ENCODE peak calls at places on chromosomes 6 and 20, in nine cellular contexts. R is iPS-NIHi11, F is neural progenitor cell, V is HS-5, L is activated T-cell treated with anti-CD3 and anti-CD28 coated beads for 1 hour, T is fibroblast of pulmonary artery, Q is neural crest cell, O is breast epithelium, E is foreskin fibroblast. M is an unnamed sample.

GRCh38 chr20:44651507-44652373 is at the start of gene ADA:
- DNase-seq in R (peak), F (peak), V (peak), L (peak), T (peak), Q (peak), O (no peak), E (peak), M (peak)

GRCh38 chr6:137200288-137200687 is 18.9 kb downstream of the IFNGR1 start:
- DNase-seq in R (no peak), F (no peak), V (no peak), L (no peak), T (no peak), Q (no peak), O (no peak), E (no peak), M (no peak)

GRCh38 chr20:32635764-32636163 is 38.0 kb downstream of the C20orf203 start:
- DNase-seq in R (no peak), F (no peak), V (no peak), L (no peak), T (peak), Q (no peak), O (no peak), E (no peak), M (peak)

GRCh38 chr6:76435174-76435573 is 362.7 kb upstream of the IMPG1 start:
- DNase-seq in R (no peak), F (no peak), V (no peak), L (no peak), T (peak), Q (no peak), O (no peak), E (no peak), M (no peak)

GRCh38 chr6:102798631-102799030 is 1405.1 kb downstream of the GRIK2 start:
- DNase-seq in R (peak), F (peak), V (no peak), L (no peak), T (no peak), Q (peak), O (no peak), E (no peak), M (no peak)

GRCh38 chr6:101011165-101011564 is 130.0 kb upstream of the ASCC3 start:
- DNase-seq in R (no peak), F (no peak), V (no peak), L (no peak), T (no peak), Q (no peak), O (no peak), E (no peak), M (no peak)

GRCh38 chr6:13488015-13488895 is 855 bp upstream of the GFOD1 start:
- DNase-seq in R (peak), F (peak), V (no peak), L (peak), T (peak), Q (peak), O (no peak), E (no peak), M (peak)

GRCh38 chr6:107621216-107621940 is 131.5 kb downstream of the SOBP start:
- DNase-seq in R (no peak), F (no peak), V (no peak), L (no peak), T (no peak), Q (no peak), O (no peak), E (no peak), M (no peak)

GRCh38 chr6:162620067-162620466 is 107.5 kb downstream of the PRKN start:
- DNase-seq in R (no peak), F (no peak), V (no peak), L (no peak), T (no peak), Q (no peak), O (no peak), E (no peak), M (no peak)

GRCh38 chr6:111809264-111809663 is 64.0 kb downstream of the FYN start:
- DNase-seq in R (no peak), F (no peak), V (no peak), L (no peak), T (no peak), Q (no peak), O (no peak), E (peak), M (no peak)

GRCh38 chr6:89506716-89507597 is 74.0 kb downstream of the ANKRD6 start:
- DNase-seq in R (no peak), F (no peak), V (no peak), L (no peak), T (no peak), Q (no peak), O (no peak), E (no peak), M (no peak)

GRCh38 chr6:44275749-44276648 is 5.7 kb downstream of the TMEM151B start:
- DNase-seq in R (peak), F (peak), V (no peak), L (no peak), T (no peak), Q (no peak), O (no peak), E (no peak), M (no peak)

GRCh38 chr6:134372603-134373281 is 54.8 kb upstream of the SGK1 start:
- DNase-seq in R (no peak), F (no peak), V (no peak), L (no peak), T (peak), Q (no peak), O (no peak), E (peak), M (peak)

GRCh38 chr6:134074151-134074712 is 21.8 kb upstream of the SLC2A12 start:
- DNase-seq in R (peak), F (peak), V (no peak), L (no peak), T (peak), Q (peak), O (no peak), E (no peak), M (no peak)

GRCh38 chr6:37580164-37580955 is 80.7 kb upstream of the CCDC167 start:
- DNase-seq in R (no peak), F (no peak), V (no peak), L (no peak), T (no peak), Q (no peak), O (no peak), E (no peak), M (no peak)

GRCh38 chr6:111604259-111605099 is 1.2 kb downstream of the TRAF3IP2 start:
- DNase-seq in R (no peak), F (peak), V (peak), L (no peak), T (peak), Q (no peak), O (peak), E (peak), M (peak)

GRCh38 chr6:90468080-90468479 is 118.8 kb downstream of the MAP3K7 start:
- DNase-seq in R (no peak), F (no peak), V (no peak), L (no peak), T (peak), Q (no peak), O (no peak), E (no peak), M (no peak)

GRCh38 chr6:156909212-156910010 is 132.2 kb downstream of the ARID1B start:
- DNase-seq in R (no peak), F (no peak), V (no peak), L (no peak), T (no peak), Q (no peak), O (no peak), E (no peak), M (no peak)

GRCh38 chr6:7143161-7143974 is 35.6 kb downstream of the RREB1 start:
- DNase-seq in R (no peak), F (no peak), V (no peak), L (no peak), T (peak), Q (peak), O (no peak), E (no peak), M (no peak)

GRCh38 chr20:25336561-25337422 is 53.8 kb downstream of the ABHD12 start:
- DNase-seq in R (no peak), F (peak), V (no peak), L (no peak), T (peak), Q (no peak), O (peak), E (peak), M (peak)

GRCh38 chr20:40359127-40359892 is 329.7 kb downstream of the MAFB start:
- DNase-seq in R (no peak), F (no peak), V (no peak), L (no peak), T (no peak), Q (no peak), O (no peak), E (no peak), M (no peak)

GRCh38 chr6:125558451-125558850 is 191.0 kb upstream of the HEY2 start:
- DNase-seq in R (no peak), F (peak), V (no peak), L (no peak), T (no peak), Q (no peak), O (no peak), E (no peak), M (no peak)

GRCh38 chr20:37902504-37903313 is at the start of gene VSTM2L:
- DNase-seq in R (peak), F (peak), V (no peak), L (no peak), T (peak), Q (peak), O (no peak), E (peak), M (peak)

GRCh38 chr20:63344616-63345327 is 16.4 kb downstream of the CHRNA4 start:
- DNase-seq in R (no peak), F (no peak), V (no peak), L (no peak), T (peak), Q (no peak), O (no peak), E (peak), M (no peak)

GRCh38 chr6:140269766-140270165 is 895.3 kb upstream of the CITED2 start:
- DNase-seq in R (no peak), F (no peak), V (no peak), L (no peak), T (peak), Q (no peak), O (no peak), E (no peak), M (no peak)

GRCh38 chr20:8616792-8617191 is 452.1 kb upstream of the PLCB4 start:
- DNase-seq in R (no peak), F (no peak), V (no peak), L (no peak), T (peak), Q (no peak), O (no peak), E (peak), M (no peak)

GRCh38 chr6:163311830-163312229 is 102.7 kb upstream of the QKI start:
- DNase-seq in R (no peak), F (no peak), V (peak), L (no peak), T (no peak), Q (no peak), O (no peak), E (no peak), M (no peak)

GRCh38 chr20:16596991-16597390 is 23.7 kb upstream of the KIF16B start:
- DNase-seq in R (no peak), F (no peak), V (no peak), L (no peak), T (no peak), Q (no peak), O (no peak), E (no peak), M (no peak)

GRCh38 chr6:78526432-78526831 is 340.9 kb upstream of the IRAK1BP1 start:
- DNase-seq in R (no peak), F (no peak), V (no peak), L (no peak), T (no peak), Q (no peak), O (no peak), E (no peak), M (no peak)

GRCh38 chr6:95581073-95581472 is 3.7 kb downstream of the MANEA start:
- DNase-seq in R (no peak), F (no peak), V (no peak), L (no peak), T (no peak), Q (no peak), O (no peak), E (peak), M (no peak)

GRCh38 chr20:16501236-16501635 is 72.0 kb downstream of the KIF16B start:
- DNase-seq in R (no peak), F (no peak), V (no peak), L (no peak), T (no peak), Q (no peak), O (no peak), E (no peak), M (no peak)

GRCh38 chr20:64166712-64167615 is 2.7 kb downstream of the MYT1 start:
- DNase-seq in R (peak), F (peak), V (no peak), L (no peak), T (no peak), Q (no peak), O (no peak), E (no peak), M (no peak)

GRCh38 chr6:128425855-128426254 is 94.5 kb downstream of the PTPRK start:
- DNase-seq in R (no peak), F (no peak), V (no peak), L (no peak), T (peak), Q (no peak), O (no peak), E (no peak), M (no peak)

GRCh38 chr6:35086636-35087360 is 54.3 kb downstream of the TCP11 start:
- DNase-seq in R (peak), F (no peak), V (no peak), L (no peak), T (no peak), Q (no peak), O (no peak), E (no peak), M (peak)

GRCh38 chr6:6131492-6132109 is 124.9 kb upstream of the NRN1 start:
- DNase-seq in R (peak), F (peak), V (no peak), L (no peak), T (no peak), Q (no peak), O (no peak), E (no peak), M (no peak)

GRCh38 chr20:9330151-9330550 is 184.2 kb upstream of the LAMP5 start:
- DNase-seq in R (no peak), F (no peak), V (no peak), L (no peak), T (no peak), Q (no peak), O (no peak), E (no peak), M (no peak)

GRCh38 chr20:46590453-46590852 is 40.0 kb upstream of the OCSTAMP start:
- DNase-seq in R (no peak), F (no peak), V (no peak), L (no peak), T (no peak), Q (no peak), O (no peak), E (no peak), M (no peak)

GRCh38 chr6:140504776-140505175 is 1130.3 kb upstream of the CITED2 start:
- DNase-seq in R (no peak), F (no peak), V (no peak), L (no peak), T (no peak), Q (no peak), O (no peak), E (no peak), M (no peak)

GRCh38 chr6:104789770-104790190 is 69.9 kb downstream of the HACE1 start:
- DNase-seq in R (peak), F (no peak), V (peak), L (no peak), T (peak), Q (no peak), O (no peak), E (peak), M (peak)